ENCODE peak calls at places on chromosomes 13 and 19, in five cellular contexts. U, K, S, Z and T are unnamed samples.

GRCh38 chr19:4063369-4064072 is 3.2 kb downstream of the ZBTB7A start:
- DNase-seq in U (no peak), S (no peak), Z (no peak), K (no peak), T (no peak)

GRCh38 chr13:94254737-94255136 is 224.7 kb downstream of the DCT start:
- DNase-seq in K (no peak), Z (no peak), U (no peak), S (no peak), T (no peak)

GRCh38 chr19:18433039-18433691 is 4.8 kb downstream of the ISYNA1 start:
- DNase-seq in K (no peak), U (no peak), S (no peak), Z (no peak), T (no peak)

GRCh38 chr13:22316494-22317025 is 645.7 kb downstream of the FGF9 start:
- DNase-seq in U (no peak), S (no peak), Z (no peak), K (no peak), T (no peak)

GRCh38 chr13:99796175-99796819 is 175.3 kb downstream of the ZIC5 start:
- DNase-seq in U (no peak), Z (peak), S (no peak), K (no peak), T (no peak)

GRCh38 chr19:52600639-52601024 is 30.5 kb downstream of the ZNF701 start:
- DNase-seq in Z (no peak), U (peak), S (no peak), K (no peak), T (no peak)

GRCh38 chr13:84445776-84446175 is 563.5 kb upstream of the SLITRK1 start:
- DNase-seq in K (peak), U (no peak), Z (peak), S (peak), T (no peak)

GRCh38 chr19:13350072-13350471 is 156.2 kb downstream of the CACNA1A start:
- DNase-seq in S (no peak), U (no peak), K (no peak), Z (no peak), T (no peak)

GRCh38 chr13:109246001-109246400 is 540.4 kb downstream of the IRS2 start:
- DNase-seq in Z (no peak), K (no peak), U (no peak), S (no peak), T (no peak)

GRCh38 chr19:46513461-46514236 is 18.0 kb upstream of the PNMA8B start:
- DNase-seq in U (peak), K (no peak), Z (peak), S (peak), T (peak)

GRCh38 chr13:49652691-49653305 is 24.5 kb downstream of the ARL11 start:
- DNase-seq in Z (peak), S (no peak), K (no peak), U (no peak), T (no peak)

GRCh38 chr19:3606174-3606689 is 443 bp downstream of the TBXA2R start:
- DNase-seq in S (no peak), U (no peak), Z (no peak), K (no peak), T (no peak)

GRCh38 chr13:41917641-41918040 is 43.3 kb downstream of the VWA8 start:
- DNase-seq in S (peak), K (no peak), U (no peak), Z (peak), T (no peak)

GRCh38 chr13:90553167-90553566 is 794.3 kb upstream of the MIR17HG start:
- DNase-seq in Z (no peak), K (no peak), U (no peak), S (no peak), T (no peak)

GRCh38 chr19:42030605-42031004 is 36.6 kb upstream of the ATP1A3 start:
- DNase-seq in U (peak), S (no peak), Z (no peak), K (no peak), T (no peak)

GRCh38 chr19:29873024-29873800 is 61.4 kb downstream of the CCNE1 start:
- DNase-seq in S (no peak), U (no peak), K (no peak), Z (no peak), T (peak)

GRCh38 chr19:34149873-34150272 is 22.4 kb upstream of the LSM14A start:
- DNase-seq in Z (no peak), U (no peak), K (no peak), S (no peak), T (no peak)
- TF ChIP-seq CTCF in Z (no peak), U (no peak), K (no peak), S (no peak), T (no peak)

DNA sequence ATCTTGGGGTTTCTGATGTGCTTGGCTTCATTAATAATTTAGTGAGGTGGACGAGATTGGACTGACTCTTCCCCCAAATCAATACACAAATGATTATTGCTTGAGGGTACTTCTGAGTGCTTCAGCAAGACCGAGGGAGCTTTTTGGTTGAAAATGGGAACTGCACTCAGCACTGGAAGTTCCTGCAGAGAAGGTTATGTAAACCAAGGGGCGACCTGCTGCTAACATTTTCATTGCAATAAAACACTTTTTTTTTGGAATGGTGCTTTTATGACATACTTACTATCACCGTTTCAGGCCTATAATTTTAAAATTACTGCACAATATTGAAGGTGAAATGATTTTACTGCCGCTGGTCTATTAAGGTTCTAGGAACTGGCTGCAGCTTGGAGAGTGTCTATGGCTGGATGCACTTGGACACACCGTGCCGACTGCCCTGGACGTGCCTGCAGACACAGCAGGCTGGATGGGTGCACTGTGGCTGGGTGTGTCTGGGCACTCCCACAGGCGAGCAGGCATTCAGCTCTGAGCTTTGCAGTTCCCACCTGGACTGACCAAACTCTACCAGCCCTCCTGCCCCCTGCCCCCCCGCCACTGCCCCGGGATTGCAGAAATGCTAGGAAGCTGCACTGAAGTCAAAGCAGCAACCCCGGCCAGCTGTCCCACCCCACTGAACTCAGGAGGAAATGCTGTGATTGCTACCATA is 7.1 kb upstream of the LRP3 start:
- DNase-seq in K (no peak), S (no peak), Z (no peak), U (peak), T (peak)
- TF ChIP-seq CTCF in K (no peak), S (no peak), Z (no peak), U (no peak), T (no peak)

GRCh38 chr13:113209336-113209879 is at the start of gene CUL4A:
- DNase-seq in U (peak), S (no peak), Z (peak), K (peak), T (no peak)

GRCh38 chr13:113205428-113205931 is 3.0 kb downstream of the PCID2 start:
- DNase-seq in K (no peak), Z (peak), U (no peak), S (no peak), T (no peak)

GRCh38 chr13:113208424-113209335 is at the start of gene PCID2:
- DNase-seq in U (peak), S (peak), Z (peak), K (peak), T (no peak)

GRCh38 chr13:113209880-113210421 is 538 bp downstream of the CUL4A start:
- DNase-seq in S (no peak), K (peak), Z (peak), U (peak), T (no peak)

GRCh38 chr13:113207890-113208423 is 512 bp downstream of the PCID2 start:
- DNase-seq in Z (peak), U (no peak), K (no peak), S (no peak), T (no peak)
- TF ChIP-seq CTCF in Z (no peak), U (no peak), K (no peak), S (peak), T (peak)

GRCh38 chr13:39159971-39160370 is 121.7 kb downstream of the NHLRC3 start:
- DNase-seq in S (no peak), U (no peak), Z (no peak), K (no peak), T (no peak)
- TF ChIP-seq CTCF in S (no peak), U (no peak), Z (no peak), K (no peak), T (no peak)

GRCh38 chr13:98394820-98395510 is 181.9 kb downstream of the STK24 start:
- DNase-seq in K (no peak), Z (no peak), U (no peak), S (no peak), T (no peak)

GRCh38 chr13:98399756-98400155 is 177.2 kb downstream of the STK24 start:
- DNase-seq in K (no peak), S (peak), Z (peak), U (no peak), T (no peak)

GRCh38 chr13:98397861-98398260 is 179.0 kb downstream of the STK24 start:
- DNase-seq in K (no peak), S (no peak), U (no peak), Z (no peak), T (no peak)

GRCh38 chr13:98396071-98396710 is 180.7 kb downstream of the STK24 start:
- DNase-seq in Z (no peak), U (no peak), S (no peak), K (no peak), T (no peak)

GRCh38 chr13:98397221-98397620 is 179.7 kb downstream of the STK24 start:
- DNase-seq in Z (no peak), K (no peak), S (no peak), U (no peak), T (no peak)
- TF ChIP-seq CTCF in Z (no peak), K (peak), S (peak), U (peak), T (peak)

GRCh38 chr13:111184685-111185401 is 69.7 kb downstream of the ARHGEF7 start:
- DNase-seq in S (no peak), U (peak), K (no peak), Z (no peak), T (no peak)
- TF ChIP-seq CTCF in S (no peak), U (no peak), K (no peak), Z (no peak), T (no peak)